ENCODE peak calls at places on chromosome 15, in four cellular contexts. One of them, this sample, is unnamed.

GRCh38 chr15:76170426-76170800 is 110.6 kb downstream of the TMEM266 start:
- DNase-seq in upper lobe of right lung: no peak
- DNase-seq in brain microvascular endothelial cell: no peak
- DNase-seq in cardiac fibroblast: no peak
- DNase-seq in this sample: no peak

GRCh38 chr15:33242669-33243191 is 48.2 kb upstream of the FMN1 start:
- DNase-seq in upper lobe of right lung: no peak
- DNase-seq in brain microvascular endothelial cell: peak
- DNase-seq in cardiac fibroblast: peak
- DNase-seq in this sample: peak

GRCh38 chr15:62112616-62113593 is 46.1 kb downstream of the C2CD4A start:
- DNase-seq in upper lobe of right lung: no peak
- DNase-seq in brain microvascular endothelial cell: peak
- DNase-seq in cardiac fibroblast: peak
- DNase-seq in this sample: peak

GRCh38 chr15:58057559-58057958 is 8.0 kb downstream of the ALDH1A2 start:
- DNase-seq in upper lobe of right lung: no peak
- DNase-seq in brain microvascular endothelial cell: no peak
- DNase-seq in cardiac fibroblast: no peak
- DNase-seq in this sample: no peak

GRCh38 chr15:32803631-32804030 is 85.8 kb downstream of the GREM1 start:
- DNase-seq in upper lobe of right lung: no peak
- DNase-seq in brain microvascular endothelial cell: no peak
- DNase-seq in cardiac fibroblast: peak
- DNase-seq in this sample: no peak

GRCh38 chr15:32120577-32121465 is 90.5 kb downstream of the CHRNA7 start:
- DNase-seq in upper lobe of right lung: peak
- DNase-seq in brain microvascular endothelial cell: no peak
- DNase-seq in cardiac fibroblast: no peak
- DNase-seq in this sample: no peak

GRCh38 chr15:101174152-101174920 is 77.5 kb downstream of the CHSY1 start:
- DNase-seq in upper lobe of right lung: no peak
- DNase-seq in brain microvascular endothelial cell: no peak
- DNase-seq in cardiac fibroblast: no peak
- DNase-seq in this sample: no peak

GRCh38 chr15:100186366-100186765 is 155.4 kb downstream of the ADAMTS17 start:
- DNase-seq in upper lobe of right lung: no peak
- DNase-seq in brain microvascular endothelial cell: no peak
- DNase-seq in cardiac fibroblast: no peak
- DNase-seq in this sample: no peak

GRCh38 chr15:74291101-74292071 is 55.3 kb downstream of the CCDC33 start:
- DNase-seq in upper lobe of right lung: peak
- DNase-seq in brain microvascular endothelial cell: peak
- DNase-seq in cardiac fibroblast: peak
- DNase-seq in this sample: peak

GRCh38 chr15:26298666-26299065 is 435.5 kb upstream of the ATP10A start:
- DNase-seq in upper lobe of right lung: no peak
- DNase-seq in brain microvascular endothelial cell: no peak
- DNase-seq in cardiac fibroblast: no peak
- DNase-seq in this sample: no peak

GRCh38 chr15:89359471-89360293 is 25.1 kb upstream of the POLG start:
- DNase-seq in upper lobe of right lung: no peak
- DNase-seq in brain microvascular endothelial cell: no peak
- DNase-seq in cardiac fibroblast: no peak
- DNase-seq in this sample: no peak

GRCh38 chr15:51623386-51623938 is 891 bp upstream of the DMXL2 start:
- DNase-seq in upper lobe of right lung: no peak
- DNase-seq in brain microvascular endothelial cell: no peak
- DNase-seq in cardiac fibroblast: no peak
- DNase-seq in this sample: no peak

GRCh38 chr15:26222781-26223180 is 359.7 kb upstream of the ATP10A start:
- DNase-seq in upper lobe of right lung: no peak
- DNase-seq in brain microvascular endothelial cell: no peak
- DNase-seq in cardiac fibroblast: no peak
- DNase-seq in this sample: no peak

GRCh38 chr15:84023636-84024035 is 211.9 kb upstream of the GOLGA6L4 start:
- DNase-seq in upper lobe of right lung: no peak
- DNase-seq in brain microvascular endothelial cell: peak
- DNase-seq in cardiac fibroblast: peak
- DNase-seq in this sample: peak

GRCh38 chr15:71806452-71806931 is 3.9 kb upstream of the NR2E3 start:
- DNase-seq in upper lobe of right lung: no peak
- DNase-seq in brain microvascular endothelial cell: peak
- DNase-seq in cardiac fibroblast: peak
- DNase-seq in this sample: peak

GRCh38 chr15:64895285-64896065 is 16.2 kb upstream of the ANKDD1A start:
- DNase-seq in upper lobe of right lung: no peak
- DNase-seq in brain microvascular endothelial cell: peak
- DNase-seq in cardiac fibroblast: peak
- DNase-seq in this sample: peak
- TF ChIP-seq CTCF in upper lobe of right lung: no peak
- TF ChIP-seq CTCF in brain microvascular endothelial cell: no peak
- TF ChIP-seq CTCF in cardiac fibroblast: no peak
- TF ChIP-seq CTCF in this sample: no peak

DNA sequence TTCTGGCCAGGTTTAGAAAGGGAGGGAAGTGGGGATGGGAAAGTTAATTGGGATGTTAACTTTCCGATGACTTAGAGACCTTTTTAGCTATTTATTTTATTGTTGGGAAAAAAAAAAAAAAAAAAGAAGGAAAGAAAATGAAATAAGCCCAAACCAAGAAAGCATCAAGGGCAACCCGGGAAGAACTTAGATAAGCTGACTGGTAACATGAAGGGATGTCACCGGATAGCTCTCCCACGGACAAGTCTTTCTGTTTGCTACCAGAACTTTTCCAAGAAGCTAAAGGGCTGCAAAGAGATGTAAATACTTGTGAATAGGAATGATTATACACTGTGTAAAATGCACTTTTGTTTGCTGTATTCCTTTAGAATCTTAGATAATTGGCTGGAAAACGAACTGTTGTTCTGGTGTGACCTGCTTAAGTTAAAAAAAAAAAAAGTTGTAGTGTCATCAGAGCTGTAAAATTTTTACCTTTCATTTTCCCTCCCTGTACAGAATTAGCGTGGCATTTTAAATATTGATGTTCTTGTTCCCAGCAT is 2.8 kb downstream of the FOXB1 start:
- DNase-seq in upper lobe of right lung: no peak
- DNase-seq in brain microvascular endothelial cell: no peak
- DNase-seq in cardiac fibroblast: no peak
- DNase-seq in this sample: no peak
- H3K4me3 ChIP-seq in upper lobe of right lung: peak
- H3K4me3 ChIP-seq in brain microvascular endothelial cell: no peak
- H3K4me3 ChIP-seq in cardiac fibroblast: peak
- H3K4me3 ChIP-seq in this sample: no peak

DNA sequence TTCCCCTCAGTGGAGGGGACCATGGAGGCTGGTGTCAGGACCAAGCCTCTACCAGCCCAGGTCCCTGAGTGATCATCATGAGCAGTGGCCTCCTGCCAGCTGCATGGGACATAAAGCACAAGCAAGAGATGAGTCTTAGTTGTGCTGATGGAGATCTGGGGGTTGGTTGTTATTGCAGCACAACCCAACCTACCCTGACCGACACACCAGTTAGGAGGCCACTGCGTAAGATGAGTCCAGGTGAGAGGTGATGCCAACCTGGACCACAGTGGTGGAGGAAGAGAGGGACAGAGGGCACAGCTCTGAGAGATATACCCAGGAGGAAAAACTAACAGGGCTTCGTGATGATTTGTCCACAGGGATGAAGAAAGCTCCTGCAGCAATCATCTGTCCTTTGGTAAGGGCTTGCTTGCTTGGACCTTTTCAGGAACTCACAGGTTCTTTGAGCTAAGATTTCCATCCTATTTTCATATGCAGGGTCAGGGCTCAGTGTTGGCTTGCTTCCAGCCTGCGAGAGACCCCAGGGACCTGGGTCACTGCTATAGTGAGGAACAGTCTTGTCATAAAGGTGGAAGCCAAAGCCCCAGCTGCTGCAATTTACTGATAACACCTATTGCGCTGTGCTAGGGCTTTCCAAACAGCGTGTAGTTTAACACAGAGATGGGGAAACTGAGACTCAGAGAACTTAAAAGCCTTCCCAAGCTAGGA is 8.1 kb downstream of the RASGRF1 start:
- DNase-seq in upper lobe of right lung: peak
- DNase-seq in brain microvascular endothelial cell: no peak
- DNase-seq in cardiac fibroblast: no peak
- DNase-seq in this sample: no peak
- TF ChIP-seq CTCF in upper lobe of right lung: no peak
- TF ChIP-seq CTCF in brain microvascular endothelial cell: no peak
- TF ChIP-seq CTCF in cardiac fibroblast: no peak
- TF ChIP-seq CTCF in this sample: no peak

GRCh38 chr15:55237219-55238130 is 40.7 kb upstream of the RSL24D1 start:
- DNase-seq in upper lobe of right lung: no peak
- DNase-seq in brain microvascular endothelial cell: no peak
- DNase-seq in cardiac fibroblast: peak
- DNase-seq in this sample: peak
- H3K4me3 ChIP-seq in upper lobe of right lung: no peak
- H3K4me3 ChIP-seq in brain microvascular endothelial cell: no peak
- H3K4me3 ChIP-seq in cardiac fibroblast: no peak
- H3K4me3 ChIP-seq in this sample: no peak

GRCh38 chr15:77837649-77838025 is 204.9 kb upstream of the LINGO1 start:
- DNase-seq in upper lobe of right lung: peak
- DNase-seq in brain microvascular endothelial cell: no peak
- DNase-seq in cardiac fibroblast: no peak
- DNase-seq in this sample: no peak

GRCh38 chr15:77834276-77834990 is 201.7 kb upstream of the LINGO1 start:
- DNase-seq in upper lobe of right lung: no peak
- DNase-seq in brain microvascular endothelial cell: no peak
- DNase-seq in cardiac fibroblast: no peak
- DNase-seq in this sample: no peak

GRCh38 chr15:77836901-77837648 is 204.4 kb upstream of the LINGO1 start:
- DNase-seq in upper lobe of right lung: peak
- DNase-seq in brain microvascular endothelial cell: no peak
- DNase-seq in cardiac fibroblast: no peak
- DNase-seq in this sample: no peak

GRCh38 chr15:77838061-77838460 is 205.3 kb upstream of the LINGO1 start:
- DNase-seq in upper lobe of right lung: peak
- DNase-seq in brain microvascular endothelial cell: no peak
- DNase-seq in cardiac fibroblast: no peak
- DNase-seq in this sample: no peak

DNA sequence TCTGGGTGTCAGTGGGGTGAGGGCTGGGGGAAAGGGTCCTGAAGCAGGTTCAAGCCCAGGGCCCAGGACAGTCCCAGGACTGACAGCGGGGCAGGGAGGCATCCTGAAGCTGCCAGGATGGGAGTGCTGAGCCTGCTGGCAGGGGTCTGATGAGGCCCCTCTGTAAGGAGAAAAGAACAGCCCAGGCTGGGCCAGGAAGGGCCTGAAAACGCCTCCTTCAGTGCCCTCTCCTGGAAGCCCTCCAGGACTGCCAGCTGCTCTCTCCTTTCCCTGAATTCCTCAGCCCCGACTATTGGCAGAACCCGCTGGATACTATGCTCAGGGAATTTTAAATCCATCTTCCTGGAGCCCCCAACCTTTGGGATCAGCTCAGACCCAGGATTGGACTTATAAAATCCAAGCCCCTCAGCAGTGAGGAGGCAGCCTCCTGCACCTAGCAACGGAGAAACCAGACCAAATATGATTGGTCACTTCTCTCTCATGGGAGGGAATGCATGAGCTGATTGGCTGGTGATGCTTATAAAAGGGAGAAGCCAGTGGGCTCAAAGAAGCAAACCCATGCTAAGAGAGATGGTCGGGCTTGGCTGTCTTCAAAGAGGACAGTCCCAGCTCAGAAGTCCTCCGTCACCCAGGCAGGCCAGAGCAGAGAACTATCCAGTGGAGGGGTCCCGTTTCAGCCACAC is 203.5 kb upstream of the LINGO1 start:
- DNase-seq in upper lobe of right lung: peak
- DNase-seq in brain microvascular endothelial cell: peak
- DNase-seq in cardiac fibroblast: peak
- DNase-seq in this sample: peak
- TF ChIP-seq CTCF in upper lobe of right lung: no peak
- TF ChIP-seq CTCF in brain microvascular endothelial cell: no peak
- TF ChIP-seq CTCF in cardiac fibroblast: no peak
- TF ChIP-seq CTCF in this sample: no peak

DNA sequence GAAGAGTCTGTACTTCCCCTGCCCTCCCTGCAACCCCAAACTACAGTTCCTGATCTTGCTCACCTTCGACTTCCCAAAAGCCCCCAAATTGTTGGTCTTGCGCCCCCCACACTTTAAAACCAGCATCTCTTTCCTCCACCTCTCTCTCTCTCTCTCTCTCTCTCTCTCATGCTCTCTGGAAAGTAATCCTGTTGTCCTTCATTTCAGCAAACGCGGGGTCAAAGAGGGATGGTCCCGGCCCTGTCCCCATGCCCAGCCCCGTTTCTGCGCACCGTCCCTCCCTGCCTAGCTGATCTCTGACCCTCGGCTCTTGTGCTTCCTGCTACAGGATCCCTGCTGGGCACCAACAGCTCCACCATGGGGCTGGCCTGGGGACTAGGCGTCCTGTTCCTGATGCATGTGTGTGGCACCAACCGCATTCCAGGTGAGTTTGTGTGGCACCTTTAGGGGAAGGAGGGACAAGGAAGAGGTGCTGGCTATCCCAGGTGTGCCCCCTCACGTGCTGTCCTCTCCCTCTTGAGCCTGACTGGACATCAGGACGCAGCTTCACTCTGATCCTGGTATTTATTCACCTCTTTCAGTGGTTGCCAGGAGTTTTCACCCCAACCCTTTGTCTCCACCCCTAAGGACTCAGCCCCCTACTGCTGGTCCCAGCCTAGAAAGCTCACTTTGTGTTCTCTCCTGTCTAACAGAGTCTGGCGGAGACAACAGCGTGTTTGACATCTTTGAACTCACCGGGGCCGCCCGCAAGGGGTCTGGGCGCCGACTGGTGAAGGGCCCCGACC is 814 bp downstream of the THBS1 start:
- DNase-seq in upper lobe of right lung: peak
- DNase-seq in brain microvascular endothelial cell: no peak
- DNase-seq in cardiac fibroblast: peak
- DNase-seq in this sample: peak
- H3K4me3 ChIP-seq in upper lobe of right lung: peak
- H3K4me3 ChIP-seq in brain microvascular endothelial cell: peak
- H3K4me3 ChIP-seq in cardiac fibroblast: peak
- H3K4me3 ChIP-seq in this sample: peak

GRCh38 chr15:68578175-68578959 is 426 bp upstream of the CORO2B start:
- DNase-seq in upper lobe of right lung: peak
- DNase-seq in brain microvascular endothelial cell: peak
- DNase-seq in cardiac fibroblast: peak
- DNase-seq in this sample: peak
- TF ChIP-seq CTCF in upper lobe of right lung: peak
- TF ChIP-seq CTCF in brain microvascular endothelial cell: peak
- TF ChIP-seq CTCF in cardiac fibroblast: peak
- TF ChIP-seq CTCF in this sample: peak

DNA sequence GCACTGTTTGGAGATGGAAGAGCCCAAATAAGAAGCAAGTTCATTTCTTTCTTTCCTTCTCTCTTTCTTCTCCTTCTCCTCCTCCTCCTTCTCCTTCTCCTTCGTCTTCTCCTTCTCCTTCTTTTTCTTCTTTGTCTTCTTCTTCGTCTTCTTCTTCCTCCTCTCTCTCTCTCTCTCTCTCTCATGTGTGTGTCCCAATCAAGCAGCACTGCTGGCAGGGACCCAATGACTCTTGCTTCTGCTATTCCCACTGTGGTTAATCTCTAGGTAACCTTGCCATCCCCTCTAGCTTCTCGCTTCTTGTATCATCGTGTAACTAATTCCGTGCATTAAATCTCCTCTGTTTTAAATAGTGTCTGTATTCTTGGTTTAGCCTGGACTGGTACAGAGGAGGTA is 26.1 kb upstream of the ZNF280D start:
- DNase-seq in upper lobe of right lung: no peak
- DNase-seq in brain microvascular endothelial cell: peak
- DNase-seq in cardiac fibroblast: peak
- DNase-seq in this sample: peak
- H3K4me3 ChIP-seq in upper lobe of right lung: no peak
- H3K4me3 ChIP-seq in brain microvascular endothelial cell: no peak
- H3K4me3 ChIP-seq in cardiac fibroblast: no peak
- H3K4me3 ChIP-seq in this sample: no peak

This sample was measured in fibroblast of the aortic adventitia.